ENCODE peak calls at places on chromosomes 1 and 21, in six cellular contexts. H, Z, F, Q, B and V are unnamed samples. For H3K4me1, the result is how much of the 10 kb centered on the place peaks cover.

GRCh38 chr1:245666412-245666811 is 511.6 kb downstream of the KIF26B start:
- DNase-seq in Q (no peak), H (no peak), B (no peak), F (no peak), Z (no peak), V (no peak)

GRCh38 chr1:203470240-203470639 is 5.4 kb upstream of the PRELP start:
- DNase-seq in F (no peak), H (no peak), Z (no peak), Q (no peak), B (no peak), V (no peak)

GRCh38 chr1:19936061-19936750 is 12.8 kb upstream of the PLA2G2E start:
- DNase-seq in B (no peak), Z (no peak), Q (no peak), F (no peak), H (no peak), V (no peak)

GRCh38 chr1:4527819-4528218 is 126.6 kb upstream of the AJAP1 start:
- DNase-seq in B (no peak), Q (no peak), H (no peak), F (no peak), Z (no peak), V (no peak)

GRCh38 chr1:233479026-233479890 is 134.6 kb upstream of the KCNK1 start:
- DNase-seq in Z (no peak), F (no peak), B (no peak), Q (no peak), H (no peak), V (no peak)

GRCh38 chr21:44697811-44698734 is 1.1 kb downstream of the KRTAP10-12 start:
- DNase-seq in B (no peak), Z (no peak), Q (no peak), H (no peak), F (no peak), V (no peak)

GRCh38 chr1:224800486-224801119 is 128.9 kb upstream of the DNAH14 start:
- DNase-seq in F (no peak), B (no peak), Z (no peak), Q (no peak), H (no peak), V (no peak)

GRCh38 chr1:3222042-3222692 is 153.2 kb downstream of the PRDM16 start:
- DNase-seq in H (no peak), Q (peak), F (no peak), Z (peak), B (no peak), V (no peak)

GRCh38 chr1:15411593-15412487 is 2.2 kb downstream of the EFHD2 start:
- DNase-seq in F (no peak), Q (peak), B (peak), Z (peak), H (peak), V (peak)

GRCh38 chr1:40879487-40880175 is 17.5 kb upstream of the CITED4 start:
- DNase-seq in Z (no peak), H (no peak), B (no peak), Q (no peak), F (no peak), V (no peak)
- H3K27ac ChIP-seq in Z (no peak), H (no peak), B (no peak), Q (no peak), F (no peak), V (no peak)

GRCh38 chr1:27530192-27530591 is 40.2 kb upstream of the WASF2 start:
- DNase-seq in F (no peak), Q (no peak), Z (no peak), H (no peak), B (no peak), V (no peak)
- H3K4me1 ChIP-seq in F (under half), Q (under half), Z (under half), H (under half), B (under half), V (under half)

GRCh38 chr1:33338495-33339211 is 17.8 kb upstream of the A3GALT2 start:
- DNase-seq in Z (peak), B (peak), H (no peak), F (no peak), Q (peak), V (no peak)
- H3K27ac ChIP-seq in Z (peak), B (peak), H (no peak), F (peak), Q (peak), V (no peak)

GRCh38 chr1:25731626-25732370 is 68.2 kb upstream of the SELENON start:
- DNase-seq in Z (no peak), Q (no peak), B (no peak), F (no peak), H (no peak), V (no peak)
- H3K4me1 ChIP-seq in Z (under half), Q (under half), B (half or more), F (under half), H (under half), V (under half)

GRCh38 chr1:45331436-45332345 is 5.0 kb downstream of the HPDL start:
- DNase-seq in B (no peak), F (no peak), Q (no peak), H (no peak), Z (no peak), V (no peak)

GRCh38 chr1:45326627-45327591 is at the start of gene HPDL:
- DNase-seq in B (peak), F (no peak), Z (peak), Q (peak), H (peak), V (peak)

GRCh38 chr1:45328680-45329079 is 2.0 kb downstream of the HPDL start:
- DNase-seq in H (no peak), Z (no peak), F (no peak), B (no peak), Q (no peak), V (no peak)

GRCh38 chr1:45327644-45328515 is 1.2 kb downstream of the HPDL start:
- DNase-seq in H (peak), B (no peak), Q (no peak), Z (no peak), F (no peak), V (no peak)

GRCh38 chr1:45329445-45329844 is 2.8 kb downstream of the HPDL start:
- DNase-seq in B (no peak), Q (no peak), Z (no peak), F (no peak), H (no peak), V (no peak)
- H3K27ac ChIP-seq in B (no peak), Q (no peak), Z (no peak), F (no peak), H (no peak), V (no peak)

DNA sequence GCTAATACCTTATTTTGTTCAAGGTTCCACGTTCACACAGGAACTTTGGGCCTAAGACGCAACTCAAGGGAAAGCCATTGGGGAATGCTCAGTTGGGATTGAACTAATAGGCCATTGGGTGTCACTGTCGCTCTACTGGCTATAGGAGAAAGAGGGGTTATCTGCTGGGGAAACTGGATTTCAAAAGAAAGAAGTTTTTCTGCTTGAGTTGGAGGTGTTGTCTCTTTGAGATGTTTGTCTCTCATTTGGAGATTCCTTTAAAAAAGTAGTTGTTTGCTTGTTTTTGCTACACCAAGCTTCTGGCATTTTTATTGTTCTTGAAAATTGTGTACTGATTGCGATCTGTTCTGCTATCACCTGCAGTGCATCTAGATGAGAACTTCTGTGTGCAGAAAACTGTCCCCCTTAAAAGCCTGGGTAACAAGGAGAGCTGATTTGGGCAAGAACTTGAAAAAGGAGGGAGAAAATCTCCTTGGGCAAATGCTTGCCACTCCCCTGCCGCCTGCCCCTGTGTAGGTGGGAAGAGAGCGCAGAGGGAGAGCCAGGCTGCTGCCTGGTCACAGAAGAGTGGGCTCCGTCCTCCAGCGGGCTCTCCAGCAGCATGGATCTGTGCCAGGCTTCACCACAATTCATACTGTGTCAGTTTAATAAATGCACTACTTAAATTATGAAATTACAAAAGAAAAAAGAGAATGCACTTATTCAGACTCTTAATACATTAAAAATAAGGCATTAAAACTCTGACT is 39.9 kb downstream of the PEX14 start:
- DNase-seq in B (no peak), Q (no peak), H (peak), Z (no peak), F (no peak), V (no peak)
- H3K4me1 ChIP-seq in B (half or more), Q (half or more), H (half or more), Z (under half), F (under half), V (half or more)

GRCh38 chr1:9690440-9691107 is 39.0 kb downstream of the PIK3CD start:
- DNase-seq in H (no peak), B (no peak), F (no peak), Z (no peak), Q (no peak), V (no peak)
- H3K27ac ChIP-seq in H (peak), B (peak), F (peak), Z (no peak), Q (peak), V (peak)

GRCh38 chr1:160659566-160659965 is 12.7 kb upstream of the SLAMF1 start:
- DNase-seq in F (no peak), B (no peak), H (no peak), Q (no peak), Z (no peak), V (no peak)

GRCh38 chr1:160656737-160657476 is 10.1 kb upstream of the SLAMF1 start:
- DNase-seq in B (no peak), Z (no peak), H (no peak), F (no peak), Q (no peak), V (no peak)

GRCh38 chr1:160658162-160658955 is 11.5 kb upstream of the SLAMF1 start:
- DNase-seq in H (no peak), Z (no peak), F (no peak), Q (no peak), B (no peak), V (no peak)

GRCh38 chr1:160658956-160659255 is 12.1 kb upstream of the SLAMF1 start:
- DNase-seq in Q (no peak), B (no peak), F (no peak), Z (no peak), H (no peak), V (no peak)

DNA sequence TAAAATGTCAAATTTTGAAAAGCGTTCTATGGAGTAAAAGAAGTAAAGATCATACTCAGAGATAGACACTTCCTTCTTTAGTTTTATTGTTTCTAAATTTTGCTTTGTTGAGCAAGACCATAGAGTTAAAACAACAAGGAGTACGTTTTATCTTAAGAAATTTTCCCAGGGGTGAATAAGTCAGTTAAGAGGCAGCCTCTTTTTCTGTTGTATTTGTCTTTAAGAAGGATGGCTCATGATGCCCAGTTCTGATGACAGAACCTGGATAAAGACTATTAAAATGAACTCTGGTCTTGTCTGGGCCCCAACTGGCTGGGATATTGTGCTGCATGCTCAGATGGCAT is 10.6 kb upstream of the SLAMF1 start:
- DNase-seq in F (no peak), Z (no peak), B (no peak), H (no peak), Q (no peak), V (no peak)
- H3K4me1 ChIP-seq in F (under half), Z (under half), B (under half), H (under half), Q (under half), V (under half)

GRCh38 chr1:184387069-184387870 is 441 bp downstream of the C1orf21 start:
- DNase-seq in Q (peak), H (peak), Z (peak), B (peak), F (peak), V (peak)
- H3K27ac ChIP-seq in Q (peak), H (no peak), Z (peak), B (peak), F (peak), V (no peak)

GRCh38 chr1:201718346-201719202 is 110.4 kb upstream of the IPO9 start:
- DNase-seq in F (no peak), Q (no peak), Z (no peak), H (no peak), B (no peak), V (no peak)

GRCh38 chr1:201720522-201720844 is 108.5 kb upstream of the IPO9 start:
- DNase-seq in H (no peak), Z (no peak), Q (no peak), F (no peak), B (no peak), V (no peak)

GRCh38 chr1:201721131-201722049 is 107.6 kb upstream of the IPO9 start:
- DNase-seq in Q (no peak), Z (no peak), B (no peak), H (no peak), F (no peak), V (no peak)

GRCh38 chr1:201717286-201717685 is 111.7 kb upstream of the IPO9 start:
- DNase-seq in Z (no peak), F (no peak), H (no peak), Q (no peak), B (no peak), V (no peak)

DNA sequence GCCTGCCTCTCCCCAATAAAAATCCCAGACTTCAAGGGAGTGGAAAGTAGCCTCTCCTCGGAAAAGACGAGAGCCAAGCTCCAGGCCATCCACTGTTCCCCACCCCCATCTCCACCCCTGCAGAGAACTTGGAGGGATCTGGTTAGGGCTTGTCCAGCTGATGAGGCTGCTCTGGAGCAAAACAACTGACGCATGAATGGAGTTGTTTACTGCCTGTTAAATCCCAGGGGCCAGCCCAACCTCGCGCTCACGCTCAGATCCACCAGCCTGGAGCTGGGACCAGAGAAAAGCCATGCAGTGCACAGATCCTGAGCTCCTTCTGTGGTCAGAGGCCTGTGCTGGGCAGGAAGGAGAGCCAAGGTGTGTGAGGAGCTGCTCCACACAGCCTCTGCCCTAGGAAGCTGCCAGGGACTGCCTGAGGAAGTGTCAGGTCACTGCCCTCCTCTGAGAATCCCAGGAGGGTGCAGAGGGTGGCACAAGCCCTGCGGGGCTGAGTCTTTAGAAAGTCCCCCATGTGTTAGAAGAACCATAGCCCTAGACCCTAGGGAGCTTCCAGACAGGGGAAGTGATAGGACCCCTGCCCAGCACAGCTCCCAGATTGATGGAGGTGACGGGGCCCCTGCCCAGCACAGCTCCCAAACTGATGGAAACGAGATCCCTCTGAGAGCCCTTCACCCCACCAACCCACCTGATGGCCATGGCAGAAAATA is 109.0 kb upstream of the IPO9 start:
- DNase-seq in F (no peak), Q (no peak), Z (peak), H (no peak), B (peak), V (no peak)
- H3K4me1 ChIP-seq in F (half or more), Q (under half), Z (under half), H (under half), B (half or more), V (under half)